ENCODE peak calls at places on chromosomes 2 and 18, in four cellular contexts. D is mesenchymal stem cell, G is GM23248, E is OCI-LY7. N is an unnamed sample.

GRCh38 chr2:71129114-71129890 is 727 bp downstream of the MCEE start:
- DNase-seq in E (peak; percentile 5), D (peak; percentile 23), G (peak; percentile 56), N (no peak)

GRCh38 chr2:120465989-120466703 is 120.2 kb downstream of the INHBB start:
- DNase-seq in E (no peak), G (no peak), D (no peak), N (peak; percentile 83)

GRCh38 chr2:219769044-219770030 is 141.9 kb downstream of the SLC4A3 start:
- DNase-seq in G (peak; percentile 50), E (no peak), D (no peak), N (no peak)

GRCh38 chr2:197908940-197909339 is 104.5 kb downstream of the PLCL1 start:
- DNase-seq in E (no peak), D (no peak), G (peak; percentile 36), N (peak; percentile 11)

GRCh38 chr18:76416935-76417334 is 78.1 kb downstream of the ZNF516 start:
- DNase-seq in D (peak; percentile 53), G (peak; percentile 80), E (no peak), N (no peak)

GRCh38 chr2:132560562-132560961 is 109.4 kb downstream of the LYPD1 start:
- DNase-seq in G (no peak), E (no peak), D (no peak), N (no peak)

GRCh38 chr2:105739944-105740734 is 4.6 kb upstream of the NCK2 start:
- DNase-seq in D (no peak), E (no peak), G (no peak), N (no peak)

GRCh38 chr2:239330836-239331235 is 70.0 kb downstream of the HDAC4 start:
- DNase-seq in D (no peak), G (no peak), E (no peak), N (no peak)

GRCh38 chr2:72841462-72842125 is 15.8 kb upstream of the EXOC6B start:
- DNase-seq in E (no peak), D (no peak), G (no peak), N (peak; percentile 53)

GRCh38 chr2:37415128-37415817 is 70.8 kb downstream of the QPCT start:
- DNase-seq in D (peak; percentile 55), G (peak; percentile 36), E (no peak), N (peak; percentile 17)

GRCh38 chr2:120435671-120436459 is 89.9 kb downstream of the INHBB start:
- DNase-seq in D (no peak), E (no peak), G (no peak), N (no peak)

GRCh38 chr2:105814291-105814940 is 69.7 kb downstream of the NCK2 start:
- DNase-seq in G (peak; percentile 4), D (no peak), E (no peak), N (no peak)

GRCh38 chr2:172229125-172229524 is 126.4 kb upstream of the DLX2 start:
- DNase-seq in E (no peak), D (no peak), G (no peak), N (no peak)

GRCh38 chr2:96122391-96122790 is 6.0 kb upstream of the ADRA2B start:
- DNase-seq in G (no peak), D (no peak), E (no peak), N (no peak)

GRCh38 chr18:50089702-50090101 is 105.2 kb downstream of the MYO5B start:
- DNase-seq in E (no peak), G (no peak), D (no peak), N (no peak)

GRCh38 chr2:130183500-130184373 is 1.7 kb downstream of the MZT2B start:
- DNase-seq in G (peak; percentile 6), D (peak; percentile 19), E (no peak), N (peak; percentile 54)

GRCh38 chr2:66362651-66363050 is 72.3 kb upstream of the MEIS1 start:
- DNase-seq in D (no peak), G (no peak), E (no peak), N (no peak)

GRCh38 chr18:77131100-77131651 is 1.4 kb downstream of the MBP start:
- DNase-seq in D (no peak), E (peak; percentile 36), G (no peak), N (peak; percentile 39)

GRCh38 chr18:31610841-31611240 is 19.2 kb downstream of the TTR start:
- DNase-seq in G (peak; percentile 15), D (peak; percentile 42), E (peak; percentile 17), N (peak; percentile 74)

GRCh38 chr18:5622905-5623304 is 79.1 kb upstream of the EPB41L3 start:
- DNase-seq in D (no peak), G (peak; percentile 14), E (no peak), N (no peak)

GRCh38 chr2:140502951-140503630 is 1627.7 kb downstream of the LRP1B start:
- DNase-seq in G (peak; percentile 89), E (no peak), D (peak; percentile 82), N (no peak)

GRCh38 chr2:48912110-48912509 is 156.6 kb upstream of the LHCGR start:
- DNase-seq in G (no peak), E (no peak), D (no peak), N (peak; percentile 25)

GRCh38 chr2:38115216-38116012 is 39.5 kb upstream of the CYP1B1 start:
- DNase-seq in E (peak; percentile 65), D (peak; percentile 83), G (peak; percentile 71), N (peak; percentile 90)

GRCh38 chr18:54532222-54532621 is 58.8 kb upstream of the DYNAP start:
- DNase-seq in D (no peak), G (no peak), E (peak; percentile 65), N (peak; percentile 31)

GRCh38 chr2:151757861-151758260 is 23.6 kb upstream of the NEB start:
- DNase-seq in D (no peak), G (no peak), E (no peak), N (no peak)

GRCh38 chr2:174969091-174969734 is 36.0 kb downstream of the CHN1 start:
- DNase-seq in G (no peak), E (no peak), D (no peak), N (no peak)

GRCh38 chr2:172465417-172466334 is 38.3 kb downstream of the ITGA6 start:
- DNase-seq in G (peak; percentile 94), D (peak; percentile 85), E (peak; percentile 68), N (peak; percentile 89)

GRCh38 chr2:198950813-198951212 is 506.9 kb downstream of the SATB2 start:
- DNase-seq in E (no peak), G (no peak), D (no peak), N (no peak)

GRCh38 chr2:196481323-196481695 is 158.2 kb upstream of the CCDC150 start:
- DNase-seq in E (no peak), G (peak; percentile 95), D (peak; percentile 44), N (peak; percentile 19)

GRCh38 chr2:32522770-32523169 is 105.1 kb upstream of the TTC27 start:
- DNase-seq in G (peak; percentile 42), D (no peak), E (no peak), N (no peak)

GRCh38 chr18:26981373-26982082 is 116.0 kb upstream of the AQP4 start:
- DNase-seq in D (no peak), G (no peak), E (no peak), N (no peak)

GRCh38 chr2:209973328-209973727 is 29.1 kb upstream of the RPE start:
- DNase-seq in E (no peak), G (no peak), D (peak; percentile 14), N (no peak)

GRCh38 chr2:129709030-129709955 is 270.2 kb upstream of the RAB6C start:
- DNase-seq in E (no peak), G (no peak), D (no peak), N (no peak)

GRCh38 chr2:23506460-23507266 is 121.7 kb downstream of the KLHL29 start:
- DNase-seq in G (no peak), E (no peak), D (no peak), N (no peak)

GRCh38 chr2:10254373-10255188 is 48.1 kb upstream of the HPCAL1 start:
- DNase-seq in D (no peak), G (peak; percentile 21), E (no peak), N (no peak)

GRCh38 chr18:2655153-2655953 is at the start of gene SMCHD1:
- DNase-seq in G (peak; percentile 92), D (peak; percentile 83), E (peak; percentile 87), N (peak; percentile 92)

GRCh38 chr2:74025971-74026612 is 41.4 kb downstream of the TET3 start:
- DNase-seq in G (peak; percentile 51), E (no peak), D (no peak), N (no peak)

GRCh38 chr2:1754046-1754445 is 9.7 kb upstream of the PXDN start:
- DNase-seq in D (no peak), E (no peak), G (no peak), N (no peak)
- H3K27ac ChIP-seq in D (no peak overlapping the region), E (no peak overlapping the region), G (no peak overlapping the region), N (no peak overlapping the region)

GRCh38 chr2:147365577-147365976 is 479.3 kb upstream of the ACVR2A start:
- DNase-seq in E (no peak), G (no peak), D (no peak), N (peak; percentile 11)
- H3K4me2 ChIP-seq in E (no peak overlapping the region), G (no peak overlapping the region), D (no peak overlapping the region), N (no peak overlapping the region)

DNA sequence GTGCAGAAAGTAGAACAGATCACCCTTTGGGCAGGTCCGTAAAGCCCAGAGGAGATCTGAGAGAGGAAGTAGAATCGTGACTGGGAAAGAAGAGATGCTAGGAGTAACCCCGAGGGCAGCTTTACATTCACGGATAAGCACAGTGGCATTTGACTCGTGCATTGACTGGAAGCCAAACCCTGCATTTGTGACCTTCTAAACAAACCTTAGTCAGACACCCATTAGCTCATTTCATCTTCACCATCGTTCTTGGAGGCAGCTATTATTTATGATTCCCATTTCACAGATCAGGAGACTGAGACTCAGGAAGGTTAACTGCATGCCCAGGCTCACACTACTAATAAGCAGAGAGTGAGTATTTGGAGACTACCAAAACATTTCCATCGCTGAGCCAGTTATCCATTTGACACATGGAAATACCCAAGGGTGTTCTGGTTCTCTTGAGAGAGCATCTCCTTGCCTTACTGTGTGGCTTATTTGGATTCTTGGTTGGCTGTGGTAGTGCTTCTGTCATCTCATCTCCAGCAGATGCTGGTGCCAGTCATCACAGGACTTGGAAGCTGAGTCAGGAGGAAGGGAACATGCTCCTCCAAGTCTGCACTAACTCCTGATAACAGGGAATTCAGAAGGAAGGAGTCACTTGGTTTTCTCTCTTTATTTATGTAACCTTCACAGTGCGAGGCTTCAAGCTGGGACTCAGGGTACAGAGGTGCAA is 55.1 kb downstream of the RASGRP3 start:
- DNase-seq in E (peak; percentile 16), G (peak; percentile 82), D (peak; percentile 42), N (no peak)
- H2AFZ ChIP-seq in E (peak overlapping the region; percentile 90), G (peak overlapping the region; percentile 75), D (no peak overlapping the region), N (no peak overlapping the region)

DNA sequence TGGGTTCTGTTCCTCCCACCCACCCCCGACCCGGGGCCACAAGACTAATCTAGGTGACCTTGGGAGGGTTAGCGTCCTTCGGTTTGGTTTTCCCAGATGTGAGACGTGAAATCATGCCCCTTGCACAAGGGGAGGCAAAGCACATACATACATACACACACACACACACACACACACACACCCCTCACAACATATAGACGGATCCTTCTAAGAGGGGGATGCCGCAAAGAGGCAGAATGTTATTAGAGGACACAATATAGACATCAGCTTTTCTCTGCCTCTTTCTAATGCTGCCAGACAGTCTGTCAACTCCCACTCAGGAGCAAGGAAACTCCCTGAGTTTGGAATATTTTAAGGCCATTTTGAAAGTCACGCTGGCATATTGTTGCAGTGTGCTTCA is 636 bp upstream of the RBMS1 start:
- DNase-seq in G (peak; percentile 43), E (no peak), D (peak; percentile 46), N (peak; percentile 35)
- H3K27ac ChIP-seq in G (peak overlapping the region; percentile 96), E (no peak overlapping the region), D (peak overlapping the region; percentile 69), N (peak overlapping the region; percentile 99)

DNA sequence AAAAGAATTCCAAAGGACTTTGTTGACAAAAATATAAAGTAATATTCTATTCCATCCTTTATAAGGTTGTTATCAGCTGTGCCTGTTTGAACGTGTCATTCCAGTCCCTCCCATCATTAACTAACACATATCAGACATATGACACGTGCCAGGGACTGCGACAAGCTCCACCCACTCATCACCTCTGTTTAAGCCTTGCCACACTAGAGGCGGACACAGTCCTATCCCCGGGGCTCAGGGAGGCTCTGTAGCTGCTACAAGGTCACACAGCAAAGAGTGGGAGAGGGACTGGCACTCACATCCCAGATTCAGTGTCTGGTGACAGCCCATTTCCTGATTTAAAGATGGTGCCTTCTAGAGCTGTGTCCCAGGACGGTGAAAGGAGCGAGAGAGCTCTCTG is 30.0 kb downstream of the TBC1D8 start:
- DNase-seq in E (no peak), G (no peak), D (no peak), N (peak; percentile 57)
- H3K4me2 ChIP-seq in E (no peak overlapping the region), G (no peak overlapping the region), D (no peak overlapping the region), N (no peak overlapping the region)